ENCODE peak calls at places on chromosomes 11 and 22, in eight cellular contexts. X, N, C, B, L, O, I and W are unnamed samples.

GRCh38 chr11:17865765-17866428 is 131.3 kb downstream of the KCNC1 start:
- DNase-seq in L (no peak), N (no peak), B (no peak), O (no peak), C (no peak), X (no peak), I (peak), W (peak)

GRCh38 chr22:33913188-33913587 is 7.1 kb downstream of the LARGE1 start:
- DNase-seq in O (no peak), L (no peak), X (no peak), I (no peak), C (no peak), N (no peak), B (no peak), W (no peak)

GRCh38 chr22:29205260-29205597 is 467 bp upstream of the EMID1 start:
- DNase-seq in O (no peak), L (no peak), I (no peak), N (no peak), C (no peak), X (no peak), B (no peak), W (no peak)

GRCh38 chr11:20467458-20468185 is 80.1 kb downstream of the PRMT3 start:
- DNase-seq in O (no peak), N (no peak), B (no peak), X (no peak), L (no peak), C (no peak), I (no peak), W (no peak)

GRCh38 chr22:36236338-36237319 is 2.7 kb downstream of the APOL2 start:
- DNase-seq in I (peak), B (no peak), C (no peak), N (no peak), X (no peak), O (no peak), L (no peak), W (no peak)

GRCh38 chr11:68215087-68215445 is 2.0 kb upstream of the KMT5B start:
- DNase-seq in N (no peak), L (no peak), C (no peak), X (peak), O (no peak), I (no peak), B (no peak), W (no peak)

GRCh38 chr11:134762248-134763029 is 350.4 kb upstream of the B3GAT1 start:
- DNase-seq in B (no peak), I (no peak), N (no peak), L (no peak), X (no peak), C (no peak), O (no peak), W (peak)

GRCh38 chr11:88375927-88376470 is 38.5 kb upstream of the CTSC start:
- DNase-seq in N (no peak), B (no peak), L (no peak), I (no peak), C (no peak), X (no peak), O (no peak), W (no peak)

GRCh38 chr11:68010058-68011041 is at the start of gene ALDH3B1:
- DNase-seq in O (peak), N (no peak), L (no peak), I (no peak), B (no peak), C (no peak), X (peak), W (peak)

GRCh38 chr11:121777056-121777455 is 324.3 kb upstream of the SORL1-AS1 start:
- DNase-seq in B (no peak), I (no peak), X (no peak), N (no peak), C (no peak), O (peak), L (no peak), W (peak)

GRCh38 chr11:77046060-77046501 is 11.9 kb downstream of the B3GNT6 start:
- DNase-seq in X (peak), L (peak), O (peak), C (no peak), B (no peak), N (no peak), I (peak), W (peak)

GRCh38 chr22:49657275-49657973 is 170.2 kb downstream of the BRD1 start:
- DNase-seq in B (peak), L (peak), I (no peak), O (no peak), C (no peak), N (no peak), X (peak), W (no peak)

GRCh38 chr11:69442807-69443137 is 38.7 kb upstream of the LINC01488 start:
- DNase-seq in L (no peak), N (no peak), B (no peak), O (no peak), I (peak), X (peak), C (no peak), W (peak)

GRCh38 chr22:27462190-27462589 is 339.4 kb downstream of the MN1 start:
- DNase-seq in X (no peak), B (no peak), O (no peak), L (no peak), C (no peak), I (no peak), N (no peak), W (no peak)

GRCh38 chr11:45811571-45812290 is 6.8 kb downstream of the SLC35C1 start:
- DNase-seq in N (no peak), O (no peak), B (no peak), I (no peak), X (no peak), C (no peak), L (no peak), W (no peak)

GRCh38 chr11:74373382-74373781 is 24.9 kb downstream of the PGM2L1 start:
- DNase-seq in O (no peak), I (no peak), N (no peak), C (no peak), B (no peak), X (no peak), L (no peak), W (peak)

GRCh38 chr11:26490546-26490945 is 81.5 kb downstream of the MUC15 start:
- DNase-seq in N (no peak), L (no peak), B (no peak), I (no peak), O (no peak), C (no peak), X (no peak), W (no peak)

GRCh38 chr22:49179175-49179574 is 648.5 kb downstream of the BRD1 start:
- DNase-seq in B (no peak), C (no peak), L (no peak), O (no peak), X (no peak), N (no peak), I (no peak), W (no peak)

GRCh38 chr11:96055706-96056387 is 131.9 kb upstream of the MTMR2 start:
- DNase-seq in X (no peak), C (no peak), N (no peak), O (peak), L (no peak), B (no peak), I (peak), W (peak)